ENCODE peak calls at places on chromosomes 6 and 20, in seven cellular contexts. One of them, this sample, is unnamed.

GRCh38 chr6:106692112-106692822 is 62.9 kb downstream of the QRSL1 start:
- DNase-seq in GM12878: no peak
- DNase-seq in SK-N-SH: no peak
- DNase-seq in HepG2: no peak
- DNase-seq in K562: no peak
- DNase-seq in H1: no peak
- DNase-seq in A549: peak
- DNase-seq in this sample: peak

GRCh38 chr6:160188773-160189172 is 67.2 kb downstream of the SLC22A1 start:
- DNase-seq in HepG2: no peak
- DNase-seq in K562: no peak
- DNase-seq in SK-N-SH: no peak
- DNase-seq in H1: no peak
- DNase-seq in GM12878: no peak
- DNase-seq in A549: peak
- DNase-seq in this sample: no peak

GRCh38 chr6:169724554-169725269 is 412 bp upstream of the PHF10 start:
- DNase-seq in GM12878: no peak
- DNase-seq in H1: peak
- DNase-seq in A549: peak
- DNase-seq in HepG2: peak
- DNase-seq in K562: no peak
- DNase-seq in SK-N-SH: peak
- DNase-seq in this sample: peak

GRCh38 chr6:3592371-3592941 is 135.6 kb upstream of the SLC22A23 start:
- DNase-seq in GM12878: no peak
- DNase-seq in SK-N-SH: no peak
- DNase-seq in A549: peak
- DNase-seq in K562: no peak
- DNase-seq in HepG2: peak
- DNase-seq in H1: no peak
- DNase-seq in this sample: peak

GRCh38 chr20:11845311-11845710 is 72.4 kb upstream of the BTBD3 start:
- DNase-seq in HepG2: no peak
- DNase-seq in H1: no peak
- DNase-seq in GM12878: no peak
- DNase-seq in K562: no peak
- DNase-seq in SK-N-SH: no peak
- DNase-seq in A549: no peak
- DNase-seq in this sample: peak

GRCh38 chr6:94238868-94239267 is 819.5 kb upstream of the EPHA7 start:
- DNase-seq in SK-N-SH: no peak
- DNase-seq in K562: no peak
- DNase-seq in HepG2: no peak
- DNase-seq in A549: no peak
- DNase-seq in H1: no peak
- DNase-seq in GM12878: no peak
- DNase-seq in this sample: no peak

GRCh38 chr20:63116412-63117106 is 99.4 kb downstream of the YTHDF1 start:
- DNase-seq in SK-N-SH: no peak
- DNase-seq in HepG2: no peak
- DNase-seq in K562: peak
- DNase-seq in H1: peak
- DNase-seq in A549: no peak
- DNase-seq in GM12878: no peak
- DNase-seq in this sample: peak

GRCh38 chr6:35775031-35775430 is 1.4 kb upstream of the CLPSL2 start:
- DNase-seq in SK-N-SH: no peak
- DNase-seq in A549: no peak
- DNase-seq in HepG2: no peak
- DNase-seq in H1: no peak
- DNase-seq in K562: no peak
- DNase-seq in GM12878: no peak
- DNase-seq in this sample: no peak

GRCh38 chr6:4943716-4944115 is 60.1 kb downstream of the RPP40 start:
- DNase-seq in K562: no peak
- DNase-seq in GM12878: no peak
- DNase-seq in HepG2: no peak
- DNase-seq in H1: no peak
- DNase-seq in SK-N-SH: no peak
- DNase-seq in A549: no peak
- DNase-seq in this sample: peak

DNA sequence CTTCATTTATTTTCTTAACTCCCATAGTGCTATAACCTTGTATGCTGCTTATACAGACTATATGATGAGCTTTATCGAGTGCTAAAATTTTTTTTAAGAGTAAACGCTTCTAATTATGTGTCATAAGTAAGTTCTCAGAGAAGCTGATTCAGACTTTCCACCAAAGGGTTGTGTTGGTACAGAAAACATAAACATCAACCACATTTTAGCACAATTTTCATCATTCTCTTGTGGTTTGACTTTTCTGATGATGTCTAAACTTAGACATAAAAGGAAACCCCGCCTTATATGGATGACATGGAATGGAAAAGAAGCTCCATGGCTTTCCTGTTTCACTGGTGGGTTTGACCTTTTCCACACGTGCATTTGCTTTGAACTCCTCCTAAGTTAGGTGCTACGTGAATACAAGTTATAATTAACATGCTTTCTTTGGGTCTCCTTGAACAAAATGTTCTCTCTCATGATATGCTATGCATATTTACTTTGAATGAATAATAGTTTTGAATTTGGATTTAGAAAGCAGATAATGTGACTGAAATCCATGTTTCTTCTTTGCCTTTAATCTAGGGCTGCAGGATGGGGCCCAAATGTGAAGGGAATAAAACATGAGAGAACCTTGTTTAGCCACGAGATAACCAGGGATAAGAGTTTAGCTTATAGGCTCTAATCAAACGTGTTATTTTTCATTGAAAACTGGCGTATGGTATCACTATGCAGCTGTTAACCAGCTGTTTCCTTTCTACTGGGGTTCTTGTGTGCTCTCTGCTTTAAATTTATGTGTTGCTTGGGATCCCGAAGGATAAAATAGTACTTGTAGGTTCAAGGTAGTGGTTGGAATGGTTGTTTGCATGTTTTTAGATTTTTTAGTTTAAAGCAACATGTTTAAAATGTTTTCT is 127.1 kb upstream of the AHI1 start:
- DNase-seq in GM12878: no peak
- DNase-seq in H1: no peak
- DNase-seq in A549: no peak
- DNase-seq in SK-N-SH: no peak
- DNase-seq in HepG2: no peak
- DNase-seq in K562: no peak
- DNase-seq in this sample: peak
- TF ChIP-seq RFX5 in GM12878: no peak
- TF ChIP-seq RFX5 in H1: no peak
- TF ChIP-seq RFX5 in A549: no peak
- TF ChIP-seq RFX5 in SK-N-SH: no peak
- TF ChIP-seq RFX5 in HepG2: no peak
- TF ChIP-seq RFX5 in K562: no peak
- TF ChIP-seq RFX5 in this sample: no peak

GRCh38 chr6:137848672-137849071 is 18.4 kb upstream of the TNFAIP3 start:
- DNase-seq in GM12878: no peak
- DNase-seq in HepG2: peak
- DNase-seq in A549: no peak
- DNase-seq in H1: no peak
- DNase-seq in SK-N-SH: no peak
- DNase-seq in K562: no peak
- DNase-seq in this sample: peak

GRCh38 chr6:137847748-137848147 is 19.3 kb upstream of the TNFAIP3 start:
- DNase-seq in A549: no peak
- DNase-seq in H1: no peak
- DNase-seq in K562: no peak
- DNase-seq in HepG2: no peak
- DNase-seq in GM12878: no peak
- DNase-seq in SK-N-SH: no peak
- DNase-seq in this sample: no peak

GRCh38 chr6:137846274-137846673 is 20.8 kb upstream of the TNFAIP3 start:
- DNase-seq in H1: no peak
- DNase-seq in SK-N-SH: no peak
- DNase-seq in A549: no peak
- DNase-seq in GM12878: no peak
- DNase-seq in HepG2: peak
- DNase-seq in K562: no peak
- DNase-seq in this sample: no peak

GRCh38 chr6:137845460-137845859 is 21.6 kb upstream of the TNFAIP3 start:
- DNase-seq in SK-N-SH: no peak
- DNase-seq in HepG2: peak
- DNase-seq in K562: peak
- DNase-seq in GM12878: no peak
- DNase-seq in H1: no peak
- DNase-seq in A549: no peak
- DNase-seq in this sample: peak

GRCh38 chr6:137846772-137847313 is 20.2 kb upstream of the TNFAIP3 start:
- DNase-seq in GM12878: no peak
- DNase-seq in A549: no peak
- DNase-seq in K562: peak
- DNase-seq in SK-N-SH: no peak
- DNase-seq in H1: no peak
- DNase-seq in HepG2: no peak
- DNase-seq in this sample: no peak
- TF ChIP-seq RFX5 in GM12878: no peak
- TF ChIP-seq RFX5 in A549: no peak
- TF ChIP-seq RFX5 in K562: no peak
- TF ChIP-seq RFX5 in SK-N-SH: no peak
- TF ChIP-seq RFX5 in H1: no peak
- TF ChIP-seq RFX5 in HepG2: no peak
- TF ChIP-seq RFX5 in this sample: no peak

GRCh38 chr20:36162272-36162966 is 7.9 kb downstream of the EPB41L1 start:
- DNase-seq in GM12878: no peak
- DNase-seq in A549: no peak
- DNase-seq in K562: peak
- DNase-seq in HepG2: no peak
- DNase-seq in H1: no peak
- DNase-seq in SK-N-SH: peak
- DNase-seq in this sample: peak
- TF ChIP-seq RFX5 in GM12878: no peak
- TF ChIP-seq RFX5 in A549: no peak
- TF ChIP-seq RFX5 in K562: no peak
- TF ChIP-seq RFX5 in HepG2: no peak
- TF ChIP-seq RFX5 in H1: no peak
- TF ChIP-seq RFX5 in SK-N-SH: no peak
- TF ChIP-seq RFX5 in this sample: no peak

GRCh38 chr20:36308986-36309385 is 2.8 kb downstream of the DLGAP4 start:
- DNase-seq in GM12878: no peak
- DNase-seq in SK-N-SH: no peak
- DNase-seq in K562: no peak
- DNase-seq in H1: no peak
- DNase-seq in A549: no peak
- DNase-seq in HepG2: no peak
- DNase-seq in this sample: no peak
- TF ChIP-seq RFX5 in GM12878: no peak
- TF ChIP-seq RFX5 in SK-N-SH: no peak
- TF ChIP-seq RFX5 in K562: no peak
- TF ChIP-seq RFX5 in H1: no peak
- TF ChIP-seq RFX5 in A549: no peak
- TF ChIP-seq RFX5 in HepG2: no peak
- TF ChIP-seq RFX5 in this sample: no peak

DNA sequence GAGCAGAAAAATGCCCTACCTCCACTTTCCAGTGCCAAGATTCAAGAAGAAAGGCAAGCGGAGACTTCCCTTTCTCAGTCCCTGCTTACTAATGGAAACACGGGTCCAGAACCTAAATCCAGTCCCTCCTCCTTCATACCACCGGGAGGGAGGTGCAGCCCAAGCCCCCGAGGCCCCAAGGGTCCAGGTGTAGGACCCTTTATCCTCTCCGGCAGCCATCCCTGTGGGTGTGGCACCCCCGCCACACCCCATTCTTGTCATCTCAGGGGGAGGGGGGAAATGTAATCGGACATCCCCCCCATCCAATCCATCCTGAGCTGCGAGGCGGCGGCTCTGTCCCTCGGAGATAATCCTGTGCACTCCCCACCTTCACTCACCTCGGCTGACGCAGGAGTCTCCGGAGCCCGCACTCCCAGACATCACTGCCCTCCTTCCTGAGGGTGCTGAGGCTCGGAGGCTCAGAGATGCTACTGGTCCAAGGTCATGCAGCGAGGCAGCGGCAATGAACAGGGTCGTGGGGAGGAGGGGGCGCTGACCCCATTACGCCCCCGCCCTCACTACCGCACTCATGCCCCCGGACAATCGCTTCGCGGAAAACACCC is 620 bp downstream of the ADISSP start:
- DNase-seq in GM12878: no peak
- DNase-seq in HepG2: no peak
- DNase-seq in A549: no peak
- DNase-seq in SK-N-SH: no peak
- DNase-seq in K562: peak
- DNase-seq in H1: no peak
- DNase-seq in this sample: no peak
- TF ChIP-seq RFX5 in GM12878: no peak
- TF ChIP-seq RFX5 in HepG2: no peak
- TF ChIP-seq RFX5 in A549: no peak
- TF ChIP-seq RFX5 in SK-N-SH: no peak
- TF ChIP-seq RFX5 in K562: no peak
- TF ChIP-seq RFX5 in H1: no peak
- TF ChIP-seq RFX5 in this sample: no peak

DNA sequence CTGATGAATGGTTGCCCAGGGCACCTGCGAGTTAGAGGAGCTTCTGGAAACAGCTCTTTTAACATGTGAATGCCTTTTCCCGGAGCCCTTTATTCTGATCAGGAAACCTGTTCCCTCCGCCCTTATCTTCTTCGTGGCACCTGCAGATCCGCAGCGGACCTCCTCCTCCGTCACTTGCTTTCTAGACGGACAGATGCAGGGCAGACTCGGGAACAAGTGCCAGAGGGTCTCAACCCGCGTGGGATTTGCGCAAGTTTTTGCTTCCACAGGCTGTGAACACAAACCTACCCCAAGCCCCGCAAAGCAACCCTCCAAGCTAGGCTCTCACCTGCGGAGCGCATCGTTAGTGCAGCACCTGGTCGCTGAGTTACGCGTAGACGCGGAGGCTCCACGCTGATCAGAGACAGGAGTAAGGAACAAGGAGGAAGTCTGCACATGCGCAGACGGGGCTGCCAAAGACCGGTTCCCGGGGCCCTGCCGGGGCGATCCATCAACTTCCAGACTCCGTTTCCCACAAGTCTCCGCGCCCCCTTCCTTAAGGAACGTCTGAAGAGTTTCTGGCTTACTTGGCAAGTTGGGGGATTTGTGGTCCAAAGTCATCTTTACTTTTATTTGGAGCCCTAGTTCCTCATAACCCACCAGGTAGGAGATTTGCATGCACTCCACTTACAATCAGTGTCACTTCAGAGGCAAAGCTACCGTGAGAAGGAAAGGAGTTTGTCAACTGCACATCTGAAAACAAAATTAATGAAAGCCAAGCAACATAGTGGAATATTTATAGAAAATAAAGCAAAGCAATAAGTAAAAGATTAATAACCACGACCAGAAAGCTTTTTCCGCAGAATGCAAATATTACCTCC is 52.7 kb upstream of the ELMO2 start:
- DNase-seq in H1: peak
- DNase-seq in GM12878: peak
- DNase-seq in A549: no peak
- DNase-seq in HepG2: no peak
- DNase-seq in SK-N-SH: peak
- DNase-seq in K562: no peak
- DNase-seq in this sample: no peak
- TF ChIP-seq RFX5 in H1: no peak
- TF ChIP-seq RFX5 in GM12878: no peak
- TF ChIP-seq RFX5 in A549: no peak
- TF ChIP-seq RFX5 in HepG2: no peak
- TF ChIP-seq RFX5 in SK-N-SH: no peak
- TF ChIP-seq RFX5 in K562: no peak
- TF ChIP-seq RFX5 in this sample: no peak